ENCODE peak calls at places on chromosomes 5 and 9, in ten cellular contexts. One of them, this sample, is unnamed.

GRCh38 chr5:73391441-73391871 is 57.1 kb downstream of the FOXD1 start:
- DNase-seq in breast epithelium: no peak
- DNase-seq in tibial nerve: no peak
- DNase-seq in MM.1S: no peak
- DNase-seq in keratinocyte: no peak
- DNase-seq in BJ: no peak
- DNase-seq in heart left ventricle: no peak
- DNase-seq in fibroblast of pulmonary artery: peak; percentile 40
- DNase-seq in IMR-90: peak; percentile 59
- DNase-seq in cardiac muscle cell: no peak
- DNase-seq in this sample: no peak

GRCh38 chr9:136996361-136997281 is at the start of gene CLIC3:
- DNase-seq in breast epithelium: no peak
- DNase-seq in tibial nerve: no peak
- DNase-seq in MM.1S: no peak
- DNase-seq in keratinocyte: no peak
- DNase-seq in BJ: no peak
- DNase-seq in heart left ventricle: no peak
- DNase-seq in fibroblast of pulmonary artery: no peak
- DNase-seq in IMR-90: no peak
- DNase-seq in cardiac muscle cell: no peak
- DNase-seq in this sample: no peak

GRCh38 chr9:34493972-34494535 is 28.7 kb downstream of the ENHO start:
- DNase-seq in breast epithelium: no peak
- DNase-seq in tibial nerve: peak; percentile 51
- DNase-seq in MM.1S: peak; percentile 36
- DNase-seq in keratinocyte: peak; percentile 15
- DNase-seq in BJ: no peak
- DNase-seq in heart left ventricle: peak; percentile 60
- DNase-seq in fibroblast of pulmonary artery: peak; percentile 70
- DNase-seq in IMR-90: peak; percentile 53
- DNase-seq in cardiac muscle cell: peak; percentile 84
- DNase-seq in this sample: peak; percentile 69

GRCh38 chr9:109716631-109717030 is 63.4 kb upstream of the PALM2AKAP2 start:
- DNase-seq in breast epithelium: no peak
- DNase-seq in tibial nerve: no peak
- DNase-seq in MM.1S: no peak
- DNase-seq in keratinocyte: no peak
- DNase-seq in BJ: no peak
- DNase-seq in heart left ventricle: no peak
- DNase-seq in fibroblast of pulmonary artery: no peak
- DNase-seq in IMR-90: no peak
- DNase-seq in cardiac muscle cell: no peak
- DNase-seq in this sample: no peak

GRCh38 chr5:177351392-177352329 is at the start of gene LMAN2:
- DNase-seq in breast epithelium: peak; percentile 91
- DNase-seq in tibial nerve: peak; percentile 96
- DNase-seq in MM.1S: peak; percentile 96
- DNase-seq in keratinocyte: peak; percentile 57
- DNase-seq in BJ: peak; percentile 76
- DNase-seq in heart left ventricle: peak; percentile 95
- DNase-seq in fibroblast of pulmonary artery: peak; percentile 97
- DNase-seq in IMR-90: peak; percentile 96
- DNase-seq in cardiac muscle cell: peak; percentile 93
- DNase-seq in this sample: peak; percentile 86

GRCh38 chr5:68446070-68446357 is 230.5 kb downstream of the PIK3R1 start:
- DNase-seq in breast epithelium: no peak
- DNase-seq in tibial nerve: no peak
- DNase-seq in MM.1S: no peak
- DNase-seq in keratinocyte: no peak
- DNase-seq in BJ: no peak
- DNase-seq in heart left ventricle: no peak
- DNase-seq in fibroblast of pulmonary artery: no peak
- DNase-seq in IMR-90: no peak
- DNase-seq in cardiac muscle cell: no peak
- DNase-seq in this sample: no peak

GRCh38 chr9:12884736-12885395 is 110.0 kb downstream of the LURAP1L start:
- DNase-seq in breast epithelium: no peak
- DNase-seq in tibial nerve: no peak
- DNase-seq in MM.1S: no peak
- DNase-seq in keratinocyte: peak; percentile 17
- DNase-seq in BJ: peak; percentile 12
- DNase-seq in heart left ventricle: no peak
- DNase-seq in fibroblast of pulmonary artery: peak; percentile 87
- DNase-seq in IMR-90: peak; percentile 88
- DNase-seq in cardiac muscle cell: peak; percentile 9
- DNase-seq in this sample: no peak

GRCh38 chr5:113202904-113203716 is 226.5 kb downstream of the DCP2 start:
- DNase-seq in breast epithelium: peak; percentile 68
- DNase-seq in tibial nerve: no peak
- DNase-seq in MM.1S: no peak
- DNase-seq in keratinocyte: peak; percentile 42
- DNase-seq in BJ: no peak
- DNase-seq in heart left ventricle: peak; percentile 75
- DNase-seq in fibroblast of pulmonary artery: peak; percentile 69
- DNase-seq in IMR-90: peak; percentile 63
- DNase-seq in cardiac muscle cell: peak; percentile 84
- DNase-seq in this sample: no peak

GRCh38 chr9:5834214-5834613 is 1.3 kb upstream of the ERMP1 start:
- DNase-seq in breast epithelium: no peak
- DNase-seq in tibial nerve: no peak
- DNase-seq in MM.1S: no peak
- DNase-seq in keratinocyte: no peak
- DNase-seq in BJ: no peak
- DNase-seq in heart left ventricle: no peak
- DNase-seq in fibroblast of pulmonary artery: no peak
- DNase-seq in IMR-90: no peak
- DNase-seq in cardiac muscle cell: no peak
- DNase-seq in this sample: no peak

GRCh38 chr9:137801023-137801319 is 76.6 kb upstream of the CACNA1B start:
- DNase-seq in breast epithelium: no peak
- DNase-seq in tibial nerve: no peak
- DNase-seq in MM.1S: no peak
- DNase-seq in keratinocyte: no peak
- DNase-seq in BJ: no peak
- DNase-seq in heart left ventricle: no peak
- DNase-seq in fibroblast of pulmonary artery: no peak
- DNase-seq in IMR-90: no peak
- DNase-seq in cardiac muscle cell: no peak
- DNase-seq in this sample: no peak

GRCh38 chr5:106875591-106876297 is 795.0 kb downstream of the EFNA5 start:
- DNase-seq in breast epithelium: no peak
- DNase-seq in tibial nerve: peak; percentile 29
- DNase-seq in MM.1S: peak; percentile 81
- DNase-seq in keratinocyte: no peak
- DNase-seq in BJ: no peak
- DNase-seq in heart left ventricle: no peak
- DNase-seq in fibroblast of pulmonary artery: peak; percentile 37
- DNase-seq in IMR-90: peak; percentile 36
- DNase-seq in cardiac muscle cell: peak; percentile 3
- DNase-seq in this sample: peak; percentile 52

GRCh38 chr5:135323701-135324132 is 75.3 kb downstream of the MACROH2A1 start:
- DNase-seq in breast epithelium: no peak
- DNase-seq in tibial nerve: no peak
- DNase-seq in MM.1S: no peak
- DNase-seq in keratinocyte: no peak
- DNase-seq in BJ: no peak
- DNase-seq in heart left ventricle: no peak
- DNase-seq in fibroblast of pulmonary artery: no peak
- DNase-seq in IMR-90: no peak
- DNase-seq in cardiac muscle cell: no peak
- DNase-seq in this sample: no peak

GRCh38 chr9:126523621-126524111 is 90.1 kb upstream of the LMX1B start:
- DNase-seq in breast epithelium: no peak
- DNase-seq in tibial nerve: peak; percentile 41
- DNase-seq in MM.1S: no peak
- DNase-seq in keratinocyte: no peak
- DNase-seq in BJ: no peak
- DNase-seq in heart left ventricle: no peak
- DNase-seq in fibroblast of pulmonary artery: no peak
- DNase-seq in IMR-90: no peak
- DNase-seq in cardiac muscle cell: no peak
- DNase-seq in this sample: no peak

GRCh38 chr5:116448450-116448849 is 126.2 kb downstream of the SEMA6A start:
- DNase-seq in breast epithelium: no peak
- DNase-seq in tibial nerve: no peak
- DNase-seq in MM.1S: no peak
- DNase-seq in keratinocyte: no peak
- DNase-seq in BJ: no peak
- DNase-seq in heart left ventricle: no peak
- DNase-seq in fibroblast of pulmonary artery: no peak
- DNase-seq in IMR-90: no peak
- DNase-seq in cardiac muscle cell: no peak
- DNase-seq in this sample: no peak

GRCh38 chr9:112604790-112605189 is 113.1 kb downstream of the INIP start:
- DNase-seq in breast epithelium: no peak
- DNase-seq in tibial nerve: no peak
- DNase-seq in MM.1S: no peak
- DNase-seq in keratinocyte: no peak
- DNase-seq in BJ: no peak
- DNase-seq in heart left ventricle: no peak
- DNase-seq in fibroblast of pulmonary artery: no peak
- DNase-seq in IMR-90: no peak
- DNase-seq in cardiac muscle cell: no peak
- DNase-seq in this sample: no peak

GRCh38 chr5:56112526-56113121 is 117.9 kb upstream of the IL6ST start:
- DNase-seq in breast epithelium: no peak
- DNase-seq in tibial nerve: peak; percentile 41
- DNase-seq in MM.1S: no peak
- DNase-seq in keratinocyte: peak; percentile 17
- DNase-seq in BJ: peak; percentile 96
- DNase-seq in heart left ventricle: no peak
- DNase-seq in fibroblast of pulmonary artery: peak; percentile 43
- DNase-seq in IMR-90: peak; percentile 49
- DNase-seq in cardiac muscle cell: no peak
- DNase-seq in this sample: no peak

GRCh38 chr9:94108584-94108983 is 24.3 kb downstream of the PTPDC1 start:
- DNase-seq in breast epithelium: no peak
- DNase-seq in tibial nerve: peak; percentile 38
- DNase-seq in MM.1S: no peak
- DNase-seq in keratinocyte: no peak
- DNase-seq in BJ: no peak
- DNase-seq in heart left ventricle: peak; percentile 30
- DNase-seq in fibroblast of pulmonary artery: peak; percentile 75
- DNase-seq in IMR-90: peak; percentile 18
- DNase-seq in cardiac muscle cell: no peak
- DNase-seq in this sample: peak; percentile 8

GRCh38 chr9:96620155-96620514 is 492 bp upstream of the CDC14B start:
- DNase-seq in breast epithelium: no peak
- DNase-seq in tibial nerve: no peak
- DNase-seq in MM.1S: no peak
- DNase-seq in keratinocyte: no peak
- DNase-seq in BJ: no peak
- DNase-seq in heart left ventricle: no peak
- DNase-seq in fibroblast of pulmonary artery: no peak
- DNase-seq in IMR-90: no peak
- DNase-seq in cardiac muscle cell: no peak
- DNase-seq in this sample: no peak

GRCh38 chr5:61347088-61347487 is 15.0 kb downstream of the ZSWIM6 start:
- DNase-seq in breast epithelium: no peak
- DNase-seq in tibial nerve: no peak
- DNase-seq in MM.1S: no peak
- DNase-seq in keratinocyte: no peak
- DNase-seq in BJ: no peak
- DNase-seq in heart left ventricle: no peak
- DNase-seq in fibroblast of pulmonary artery: peak; percentile 28
- DNase-seq in IMR-90: no peak
- DNase-seq in cardiac muscle cell: no peak
- DNase-seq in this sample: no peak

GRCh38 chr5:77620404-77620803 is 18.1 kb downstream of the OTP start:
- DNase-seq in breast epithelium: no peak
- DNase-seq in tibial nerve: no peak
- DNase-seq in MM.1S: peak; percentile 77
- DNase-seq in keratinocyte: no peak
- DNase-seq in BJ: no peak
- DNase-seq in heart left ventricle: no peak
- DNase-seq in fibroblast of pulmonary artery: no peak
- DNase-seq in IMR-90: no peak
- DNase-seq in cardiac muscle cell: no peak
- DNase-seq in this sample: no peak
- TF ChIP-seq CTCF in breast epithelium: no peak
- TF ChIP-seq CTCF in tibial nerve: no peak
- TF ChIP-seq CTCF in MM.1S: peak; percentile 41
- TF ChIP-seq CTCF in keratinocyte: peak; percentile 34
- TF ChIP-seq CTCF in BJ: no peak
- TF ChIP-seq CTCF in heart left ventricle: no peak
- TF ChIP-seq CTCF in fibroblast of pulmonary artery: no peak
- TF ChIP-seq CTCF in IMR-90: no peak
- TF ChIP-seq CTCF in cardiac muscle cell: no peak
- TF ChIP-seq CTCF in this sample: peak; percentile 19

GRCh38 chr9:90219548-90220118 is 423.0 kb downstream of the DIRAS2 start:
- DNase-seq in breast epithelium: no peak
- DNase-seq in tibial nerve: peak; percentile 15
- DNase-seq in MM.1S: peak; percentile 43
- DNase-seq in keratinocyte: no peak
- DNase-seq in BJ: no peak
- DNase-seq in heart left ventricle: no peak
- DNase-seq in fibroblast of pulmonary artery: no peak
- DNase-seq in IMR-90: no peak
- DNase-seq in cardiac muscle cell: peak; percentile 55
- DNase-seq in this sample: peak; percentile 62
- TF ChIP-seq CTCF in breast epithelium: no peak
- TF ChIP-seq CTCF in tibial nerve: no peak
- TF ChIP-seq CTCF in MM.1S: peak; percentile 79
- TF ChIP-seq CTCF in keratinocyte: peak; percentile 64
- TF ChIP-seq CTCF in BJ: peak; percentile 18
- TF ChIP-seq CTCF in heart left ventricle: peak; percentile 29
- TF ChIP-seq CTCF in fibroblast of pulmonary artery: no peak
- TF ChIP-seq CTCF in IMR-90: no peak
- TF ChIP-seq CTCF in cardiac muscle cell: no peak
- TF ChIP-seq CTCF in this sample: peak; percentile 71

GRCh38 chr9:15127831-15128230 is 179.2 kb downstream of the TTC39B start:
- DNase-seq in breast epithelium: no peak
- DNase-seq in tibial nerve: no peak
- DNase-seq in MM.1S: no peak
- DNase-seq in keratinocyte: no peak
- DNase-seq in BJ: no peak
- DNase-seq in heart left ventricle: no peak
- DNase-seq in fibroblast of pulmonary artery: no peak
- DNase-seq in IMR-90: no peak
- DNase-seq in cardiac muscle cell: peak; percentile 69
- DNase-seq in this sample: no peak
- TF ChIP-seq CTCF in breast epithelium: no peak
- TF ChIP-seq CTCF in tibial nerve: no peak
- TF ChIP-seq CTCF in MM.1S: no peak
- TF ChIP-seq CTCF in keratinocyte: no peak
- TF ChIP-seq CTCF in BJ: no peak
- TF ChIP-seq CTCF in heart left ventricle: no peak
- TF ChIP-seq CTCF in fibroblast of pulmonary artery: no peak
- TF ChIP-seq CTCF in IMR-90: no peak
- TF ChIP-seq CTCF in cardiac muscle cell: no peak
- TF ChIP-seq CTCF in this sample: no peak

DNA sequence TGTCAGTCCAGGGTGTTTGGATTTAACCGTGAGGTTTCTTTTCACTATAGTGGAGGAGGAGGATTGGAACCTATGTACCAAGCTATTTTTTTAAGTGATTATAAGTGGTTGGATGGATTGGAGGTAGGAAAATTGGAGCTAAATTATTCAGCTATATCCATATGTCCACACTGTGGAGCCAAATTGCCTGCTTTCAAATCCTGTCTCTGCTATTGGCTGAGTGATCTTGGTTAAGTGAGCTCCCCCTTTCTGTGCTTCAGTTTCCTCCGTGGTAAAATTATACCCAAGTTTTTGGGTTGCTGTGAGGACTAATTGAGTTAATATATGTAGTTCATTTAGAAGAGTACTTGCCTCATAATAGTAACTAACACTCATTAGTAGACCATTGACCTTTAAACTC is 2.5 kb downstream of the CENPP start:
- DNase-seq in breast epithelium: no peak
- DNase-seq in tibial nerve: no peak
- DNase-seq in MM.1S: no peak
- DNase-seq in keratinocyte: no peak
- DNase-seq in BJ: no peak
- DNase-seq in heart left ventricle: no peak
- DNase-seq in fibroblast of pulmonary artery: peak; percentile 77
- DNase-seq in IMR-90: peak; percentile 78
- DNase-seq in cardiac muscle cell: peak; percentile 41
- DNase-seq in this sample: no peak
- TF ChIP-seq CTCF in breast epithelium: no peak
- TF ChIP-seq CTCF in tibial nerve: no peak
- TF ChIP-seq CTCF in MM.1S: no peak
- TF ChIP-seq CTCF in keratinocyte: peak; percentile 49
- TF ChIP-seq CTCF in BJ: peak; percentile 45
- TF ChIP-seq CTCF in heart left ventricle: no peak
- TF ChIP-seq CTCF in fibroblast of pulmonary artery: peak; percentile 46
- TF ChIP-seq CTCF in IMR-90: peak; percentile 62
- TF ChIP-seq CTCF in cardiac muscle cell: peak; percentile 35
- TF ChIP-seq CTCF in this sample: no peak